ENCODE peak calls at places on chromosome 15, in eight cellular contexts. One of them, this sample, is unnamed.

GRCh38 chr15:37100109-37100873 is at the start of gene MEIS2:
- DNase-seq in astrocyte: peak
- DNase-seq in RWPE2: peak
- DNase-seq in HL-60: peak
- DNase-seq in tibial nerve: peak
- DNase-seq in tibial artery: peak
- DNase-seq in colonic mucosa: peak
- DNase-seq in PC-9: peak
- DNase-seq in this sample: peak

GRCh38 chr15:75554717-75555116 is 24.4 kb downstream of the PTPN9 start:
- DNase-seq in astrocyte: peak
- DNase-seq in RWPE2: no peak
- DNase-seq in HL-60: no peak
- DNase-seq in tibial nerve: no peak
- DNase-seq in tibial artery: no peak
- DNase-seq in colonic mucosa: no peak
- DNase-seq in PC-9: no peak
- DNase-seq in this sample: no peak

GRCh38 chr15:81184188-81184587 is 12.5 kb upstream of the IL16 start:
- DNase-seq in astrocyte: peak
- DNase-seq in RWPE2: no peak
- DNase-seq in HL-60: no peak
- DNase-seq in tibial nerve: no peak
- DNase-seq in tibial artery: peak
- DNase-seq in colonic mucosa: no peak
- DNase-seq in PC-9: no peak
- DNase-seq in this sample: no peak

GRCh38 chr15:70133296-70133695 is 35.6 kb upstream of the TLE3 start:
- DNase-seq in astrocyte: no peak
- DNase-seq in RWPE2: no peak
- DNase-seq in HL-60: no peak
- DNase-seq in tibial nerve: no peak
- DNase-seq in tibial artery: no peak
- DNase-seq in colonic mucosa: peak
- DNase-seq in PC-9: no peak
- DNase-seq in this sample: no peak

GRCh38 chr15:71800190-71800589 is 10.2 kb upstream of the NR2E3 start:
- DNase-seq in astrocyte: no peak
- DNase-seq in RWPE2: no peak
- DNase-seq in HL-60: no peak
- DNase-seq in tibial nerve: no peak
- DNase-seq in tibial artery: no peak
- DNase-seq in colonic mucosa: no peak
- DNase-seq in PC-9: no peak
- DNase-seq in this sample: no peak

GRCh38 chr15:48536681-48537091 is 108.8 kb downstream of the FBN1 start:
- DNase-seq in astrocyte: peak
- DNase-seq in RWPE2: no peak
- DNase-seq in HL-60: no peak
- DNase-seq in tibial nerve: no peak
- DNase-seq in tibial artery: no peak
- DNase-seq in colonic mucosa: no peak
- DNase-seq in PC-9: no peak
- DNase-seq in this sample: no peak

GRCh38 chr15:65067645-65068416 is at the start of gene RASL12:
- DNase-seq in astrocyte: no peak
- DNase-seq in RWPE2: peak
- DNase-seq in HL-60: no peak
- DNase-seq in tibial nerve: no peak
- DNase-seq in tibial artery: no peak
- DNase-seq in colonic mucosa: no peak
- DNase-seq in PC-9: no peak
- DNase-seq in this sample: no peak

GRCh38 chr15:85493258-85493657 is 112.9 kb downstream of the AKAP13 start:
- DNase-seq in astrocyte: no peak
- DNase-seq in RWPE2: no peak
- DNase-seq in HL-60: no peak
- DNase-seq in tibial nerve: no peak
- DNase-seq in tibial artery: no peak
- DNase-seq in colonic mucosa: peak
- DNase-seq in PC-9: no peak
- DNase-seq in this sample: no peak

GRCh38 chr15:77266708-77267387 is 153.1 kb downstream of the PEAK1 start:
- DNase-seq in astrocyte: peak
- DNase-seq in RWPE2: no peak
- DNase-seq in HL-60: no peak
- DNase-seq in tibial nerve: no peak
- DNase-seq in tibial artery: no peak
- DNase-seq in colonic mucosa: no peak
- DNase-seq in PC-9: peak
- DNase-seq in this sample: no peak

GRCh38 chr15:96838088-96838487 is 507.6 kb downstream of the NR2F2 start:
- DNase-seq in astrocyte: peak
- DNase-seq in RWPE2: no peak
- DNase-seq in HL-60: no peak
- DNase-seq in tibial nerve: no peak
- DNase-seq in tibial artery: no peak
- DNase-seq in colonic mucosa: no peak
- DNase-seq in PC-9: no peak
- DNase-seq in this sample: no peak

GRCh38 chr15:89332446-89332845 is 2.2 kb downstream of the POLG start:
- DNase-seq in astrocyte: no peak
- DNase-seq in RWPE2: no peak
- DNase-seq in HL-60: no peak
- DNase-seq in tibial nerve: no peak
- DNase-seq in tibial artery: no peak
- DNase-seq in colonic mucosa: no peak
- DNase-seq in PC-9: no peak
- DNase-seq in this sample: peak

GRCh38 chr15:56339594-56339993 is 25.6 kb upstream of the TEX9 start:
- DNase-seq in astrocyte: no peak
- DNase-seq in RWPE2: no peak
- DNase-seq in HL-60: no peak
- DNase-seq in tibial nerve: no peak
- DNase-seq in tibial artery: no peak
- DNase-seq in colonic mucosa: no peak
- DNase-seq in PC-9: no peak
- DNase-seq in this sample: no peak

GRCh38 chr15:100924436-100924835 is 5.3 kb downstream of the LRRK1 start:
- DNase-seq in astrocyte: no peak
- DNase-seq in RWPE2: no peak
- DNase-seq in HL-60: no peak
- DNase-seq in tibial nerve: no peak
- DNase-seq in tibial artery: no peak
- DNase-seq in colonic mucosa: peak
- DNase-seq in PC-9: no peak
- DNase-seq in this sample: no peak

GRCh38 chr15:75130597-75131268 is 70.9 kb upstream of the C15orf39 start:
- DNase-seq in astrocyte: no peak
- DNase-seq in RWPE2: no peak
- DNase-seq in HL-60: no peak
- DNase-seq in tibial nerve: no peak
- DNase-seq in tibial artery: no peak
- DNase-seq in colonic mucosa: no peak
- DNase-seq in PC-9: no peak
- DNase-seq in this sample: peak

DNA sequence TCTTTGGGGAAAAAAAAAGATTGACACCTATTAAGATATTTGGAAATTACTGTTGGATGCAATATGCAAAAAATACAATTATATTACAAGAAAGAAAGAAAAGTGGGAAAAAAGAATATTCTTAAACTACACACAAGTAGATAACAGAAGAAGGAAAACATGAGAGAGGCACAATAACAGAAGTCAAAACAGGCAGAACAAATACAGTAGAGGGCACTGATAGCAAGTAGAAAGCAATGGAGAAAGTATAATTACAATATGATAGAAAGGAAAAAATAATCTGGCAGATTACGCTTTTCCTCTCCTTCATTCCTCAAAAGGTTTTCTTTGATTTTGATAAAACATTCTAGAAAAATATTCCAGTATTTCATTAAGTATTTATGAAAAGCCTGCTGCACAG is 72.1 kb downstream of the ADAM10 start:
- DNase-seq in astrocyte: no peak
- DNase-seq in RWPE2: no peak
- DNase-seq in HL-60: no peak
- DNase-seq in tibial nerve: no peak
- DNase-seq in tibial artery: no peak
- DNase-seq in colonic mucosa: no peak
- DNase-seq in PC-9: no peak
- DNase-seq in this sample: no peak
- TF ChIP-seq CTCF in astrocyte: no peak
- TF ChIP-seq CTCF in RWPE2: peak
- TF ChIP-seq CTCF in HL-60: no peak
- TF ChIP-seq CTCF in tibial nerve: no peak
- TF ChIP-seq CTCF in tibial artery: peak
- TF ChIP-seq CTCF in colonic mucosa: no peak
- TF ChIP-seq CTCF in PC-9: no peak
- TF ChIP-seq CTCF in this sample: no peak

DNA sequence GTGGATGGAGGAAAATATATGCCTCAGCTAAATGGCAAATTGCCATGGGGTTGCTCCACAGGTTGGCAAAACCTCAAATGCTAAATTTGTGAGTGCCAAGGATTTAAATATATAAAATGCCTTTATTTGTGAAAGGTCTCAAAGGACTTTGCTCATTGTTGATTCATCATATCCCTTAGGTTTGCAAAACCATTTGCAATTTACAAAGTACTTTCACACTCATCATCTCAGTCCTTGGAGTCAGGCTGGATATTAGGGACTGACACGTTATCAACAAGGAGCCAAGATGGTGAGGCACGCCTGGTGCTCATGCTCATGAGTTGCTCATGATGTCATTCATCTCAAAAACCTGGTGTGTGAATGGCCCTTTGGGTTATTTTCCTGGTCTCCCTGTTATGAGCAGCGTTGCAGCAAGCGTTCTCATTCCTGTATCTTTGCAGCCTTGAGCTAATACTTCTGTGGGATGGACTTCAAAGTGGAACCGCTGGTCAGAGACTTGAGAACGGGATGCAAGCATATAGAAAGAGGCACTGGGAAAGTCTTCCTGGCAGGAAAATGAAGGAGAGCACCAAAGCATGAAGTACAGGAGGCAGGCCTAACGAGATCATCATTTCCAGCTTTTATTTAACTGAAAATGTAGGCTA is 66.0 kb downstream of the MYO1E start:
- DNase-seq in astrocyte: peak
- DNase-seq in RWPE2: peak
- DNase-seq in HL-60: no peak
- DNase-seq in tibial nerve: no peak
- DNase-seq in tibial artery: no peak
- DNase-seq in colonic mucosa: no peak
- DNase-seq in PC-9: no peak
- DNase-seq in this sample: no peak
- H3K4me3 ChIP-seq in astrocyte: no peak
- H3K4me3 ChIP-seq in RWPE2: no peak
- H3K4me3 ChIP-seq in HL-60: no peak
- H3K4me3 ChIP-seq in tibial nerve: no peak
- H3K4me3 ChIP-seq in tibial artery: no peak
- H3K4me3 ChIP-seq in colonic mucosa: no peak
- H3K4me3 ChIP-seq in PC-9: no peak
- H3K4me3 ChIP-seq in this sample: no peak

DNA sequence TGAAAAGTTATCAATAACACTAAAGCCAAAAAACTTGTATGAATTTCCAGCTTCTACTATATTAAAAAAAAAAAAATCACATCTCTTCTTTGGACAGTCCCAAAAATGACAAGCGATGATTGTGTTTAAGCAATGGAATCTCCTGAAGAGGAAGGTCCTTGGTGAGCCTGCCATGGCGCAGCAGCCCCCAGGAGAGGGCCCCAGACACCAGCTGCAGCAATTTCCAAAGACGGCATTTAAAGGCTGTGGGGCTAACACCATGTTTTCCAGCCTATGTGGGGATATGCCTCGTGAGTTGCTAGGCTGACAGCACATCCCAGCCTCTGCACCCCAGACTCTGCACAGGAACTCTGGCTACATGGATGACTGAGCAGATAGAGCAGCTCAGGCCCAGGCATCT is 14.7 kb downstream of the SKIC8 start:
- DNase-seq in astrocyte: no peak
- DNase-seq in RWPE2: no peak
- DNase-seq in HL-60: no peak
- DNase-seq in tibial nerve: no peak
- DNase-seq in tibial artery: no peak
- DNase-seq in colonic mucosa: no peak
- DNase-seq in PC-9: no peak
- DNase-seq in this sample: no peak
- TF ChIP-seq CTCF in astrocyte: no peak
- TF ChIP-seq CTCF in RWPE2: peak
- TF ChIP-seq CTCF in HL-60: no peak
- TF ChIP-seq CTCF in tibial nerve: no peak
- TF ChIP-seq CTCF in tibial artery: no peak
- TF ChIP-seq CTCF in colonic mucosa: no peak
- TF ChIP-seq CTCF in PC-9: no peak
- TF ChIP-seq CTCF in this sample: no peak

DNA sequence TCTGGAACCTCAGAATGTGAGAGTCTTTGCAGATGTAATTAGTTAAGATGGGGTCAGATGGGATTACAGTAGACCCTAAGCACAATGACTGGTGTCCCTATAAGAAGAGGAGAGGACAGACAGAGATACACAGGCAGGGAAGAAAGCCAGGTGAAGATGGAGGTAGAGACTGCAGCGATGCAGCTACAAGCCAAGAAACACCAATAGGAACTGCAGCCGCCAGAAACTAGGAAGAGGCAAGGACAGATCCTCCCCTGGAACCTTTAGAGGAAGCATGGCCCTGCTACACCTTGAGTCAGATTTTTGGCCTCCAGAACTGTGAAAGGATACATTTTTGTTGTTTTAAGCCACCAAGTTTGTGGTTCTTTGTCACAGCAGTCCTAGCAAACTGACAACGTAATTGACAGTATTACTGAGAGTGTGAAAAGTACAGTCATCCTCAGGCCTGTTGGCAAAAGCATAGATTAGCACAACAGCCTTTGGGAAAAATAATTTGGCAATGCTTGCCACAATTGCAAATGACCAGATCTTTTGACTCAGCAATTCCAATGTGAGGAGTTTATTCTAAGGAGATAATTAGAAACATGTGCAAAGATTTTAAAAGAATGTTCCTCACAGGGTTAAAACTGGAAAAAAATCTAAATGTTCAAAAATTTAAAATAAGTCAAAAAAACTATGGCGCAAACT is 82.6 kb upstream of the TJP1 start:
- DNase-seq in astrocyte: no peak
- DNase-seq in RWPE2: no peak
- DNase-seq in HL-60: no peak
- DNase-seq in tibial nerve: no peak
- DNase-seq in tibial artery: no peak
- DNase-seq in colonic mucosa: no peak
- DNase-seq in PC-9: no peak
- DNase-seq in this sample: no peak
- H3K4me3 ChIP-seq in astrocyte: no peak
- H3K4me3 ChIP-seq in RWPE2: no peak
- H3K4me3 ChIP-seq in HL-60: no peak
- H3K4me3 ChIP-seq in tibial nerve: no peak
- H3K4me3 ChIP-seq in tibial artery: no peak
- H3K4me3 ChIP-seq in colonic mucosa: no peak
- H3K4me3 ChIP-seq in PC-9: no peak
- H3K4me3 ChIP-seq in this sample: no peak

This sample was measured in GM12865.